ENCODE peak calls at places on chromosomes 12 and 14, in six cellular contexts. One of them, this sample, is unnamed.
A peak's percentile ranks its signal among the peaks of the same experiment; 100 is the strongest.

GRCh38 chr12:57631566-57632368 is 1.2 kb downstream of the B4GALNT1 start:
- DNase-seq in HCT116: no peak
- DNase-seq in K562: no peak
- DNase-seq in SK-N-SH: peak; percentile 77
- DNase-seq in GM12878: no peak
- DNase-seq in H1: peak; percentile 69
- DNase-seq in this sample: no peak

GRCh38 chr12:113310489-113310888 is 24.4 kb downstream of the SLC8B1 start:
- DNase-seq in HCT116: no peak
- DNase-seq in K562: no peak
- DNase-seq in SK-N-SH: no peak
- DNase-seq in GM12878: no peak
- DNase-seq in H1: no peak
- DNase-seq in this sample: peak; percentile 74

GRCh38 chr14:88270781-88271180 is 52.3 kb downstream of the KCNK10 start:
- DNase-seq in HCT116: no peak
- DNase-seq in K562: no peak
- DNase-seq in SK-N-SH: no peak
- DNase-seq in GM12878: no peak
- DNase-seq in H1: peak; percentile 71
- DNase-seq in this sample: no peak

GRCh38 chr12:48969160-48969771 is 2.3 kb downstream of the WNT10B start:
- DNase-seq in HCT116: no peak
- DNase-seq in K562: no peak
- DNase-seq in SK-N-SH: peak; percentile 35
- DNase-seq in GM12878: no peak
- DNase-seq in H1: peak; percentile 70
- DNase-seq in this sample: no peak

GRCh38 chr14:22106700-22107697 is 433.4 kb upstream of the OR4E1 start:
- DNase-seq in HCT116: no peak
- DNase-seq in K562: no peak
- DNase-seq in SK-N-SH: no peak
- DNase-seq in GM12878: no peak
- DNase-seq in H1: no peak
- DNase-seq in this sample: no peak

GRCh38 chr12:124044809-124045321 is 71.8 kb downstream of the ZNF664 start:
- DNase-seq in HCT116: no peak
- DNase-seq in K562: no peak
- DNase-seq in SK-N-SH: no peak
- DNase-seq in GM12878: no peak
- DNase-seq in H1: no peak
- DNase-seq in this sample: no peak

GRCh38 chr14:35050652-35051051 is 4.6 kb downstream of the FAM177A1 start:
- DNase-seq in HCT116: no peak
- DNase-seq in K562: peak; percentile 70
- DNase-seq in SK-N-SH: no peak
- DNase-seq in GM12878: no peak
- DNase-seq in H1: no peak
- DNase-seq in this sample: peak; percentile 57

GRCh38 chr12:70635713-70636112 is 1.5 kb downstream of the PTPRB start:
- DNase-seq in HCT116: no peak
- DNase-seq in K562: no peak
- DNase-seq in SK-N-SH: no peak
- DNase-seq in GM12878: no peak
- DNase-seq in H1: no peak
- DNase-seq in this sample: no peak

GRCh38 chr14:61537567-61538463 is 157.5 kb upstream of the HIF1A start:
- DNase-seq in HCT116: peak; percentile 95
- DNase-seq in K562: peak; percentile 27
- DNase-seq in SK-N-SH: no peak
- DNase-seq in GM12878: no peak
- DNase-seq in H1: no peak
- DNase-seq in this sample: peak; percentile 36

GRCh38 chr12:131815132-131815531 is 13.1 kb upstream of the MMP17 start:
- DNase-seq in HCT116: no peak
- DNase-seq in K562: no peak
- DNase-seq in SK-N-SH: no peak
- DNase-seq in GM12878: no peak
- DNase-seq in H1: no peak
- DNase-seq in this sample: no peak

GRCh38 chr12:7642876-7643309 is 22.8 kb downstream of the APOBEC1 start:
- DNase-seq in HCT116: peak; percentile 22
- DNase-seq in K562: no peak
- DNase-seq in SK-N-SH: no peak
- DNase-seq in GM12878: no peak
- DNase-seq in H1: peak; percentile 65
- DNase-seq in this sample: peak; percentile 30

GRCh38 chr12:108318472-108319275 is 20.4 kb downstream of the CMKLR1 start:
- DNase-seq in HCT116: no peak
- DNase-seq in K562: no peak
- DNase-seq in SK-N-SH: no peak
- DNase-seq in GM12878: no peak
- DNase-seq in H1: no peak
- DNase-seq in this sample: no peak

GRCh38 chr12:61870658-61871559 is 389.3 kb upstream of the USP15 start:
- DNase-seq in HCT116: no peak
- DNase-seq in K562: no peak
- DNase-seq in SK-N-SH: no peak
- DNase-seq in GM12878: no peak
- DNase-seq in H1: no peak
- DNase-seq in this sample: no peak

GRCh38 chr14:49970474-49971147 is 77.7 kb downstream of the ARF6 start:
- DNase-seq in HCT116: no peak
- DNase-seq in K562: peak; percentile 77
- DNase-seq in SK-N-SH: no peak
- DNase-seq in GM12878: no peak
- DNase-seq in H1: no peak
- DNase-seq in this sample: peak; percentile 60
- TF ChIP-seq JUND in HCT116: no peak
- TF ChIP-seq JUND in K562: peak; percentile 45
- TF ChIP-seq JUND in SK-N-SH: no peak
- TF ChIP-seq JUND in GM12878: no peak
- TF ChIP-seq JUND in H1: no peak
- TF ChIP-seq JUND in this sample: no peak

GRCh38 chr14:39430762-39431415 is 1.3 kb downstream of the FBXO33 start:
- DNase-seq in HCT116: no peak
- DNase-seq in K562: no peak
- DNase-seq in SK-N-SH: no peak
- DNase-seq in GM12878: no peak
- DNase-seq in H1: no peak
- DNase-seq in this sample: no peak
- TF ChIP-seq JUND in HCT116: no peak
- TF ChIP-seq JUND in K562: no peak
- TF ChIP-seq JUND in SK-N-SH: no peak
- TF ChIP-seq JUND in GM12878: no peak
- TF ChIP-seq JUND in H1: no peak
- TF ChIP-seq JUND in this sample: no peak

GRCh38 chr12:115763376-115763775 is 514.1 kb downstream of the MED13L start:
- DNase-seq in HCT116: no peak
- DNase-seq in K562: no peak
- DNase-seq in SK-N-SH: no peak
- DNase-seq in GM12878: no peak
- DNase-seq in H1: no peak
- DNase-seq in this sample: no peak
- TF ChIP-seq JUND in HCT116: no peak
- TF ChIP-seq JUND in K562: no peak
- TF ChIP-seq JUND in SK-N-SH: no peak
- TF ChIP-seq JUND in GM12878: no peak
- TF ChIP-seq JUND in H1: no peak
- TF ChIP-seq JUND in this sample: no peak

GRCh38 chr12:114933428-114934160 is 249.6 kb upstream of the TBX3 start:
- DNase-seq in HCT116: peak; percentile 73
- DNase-seq in K562: no peak
- DNase-seq in SK-N-SH: peak; percentile 6
- DNase-seq in GM12878: no peak
- DNase-seq in H1: no peak
- DNase-seq in this sample: no peak
- TF ChIP-seq JUND in HCT116: peak; percentile 97
- TF ChIP-seq JUND in K562: peak; percentile 32
- TF ChIP-seq JUND in SK-N-SH: peak; percentile 97
- TF ChIP-seq JUND in GM12878: no peak
- TF ChIP-seq JUND in H1: no peak
- TF ChIP-seq JUND in this sample: no peak

DNA sequence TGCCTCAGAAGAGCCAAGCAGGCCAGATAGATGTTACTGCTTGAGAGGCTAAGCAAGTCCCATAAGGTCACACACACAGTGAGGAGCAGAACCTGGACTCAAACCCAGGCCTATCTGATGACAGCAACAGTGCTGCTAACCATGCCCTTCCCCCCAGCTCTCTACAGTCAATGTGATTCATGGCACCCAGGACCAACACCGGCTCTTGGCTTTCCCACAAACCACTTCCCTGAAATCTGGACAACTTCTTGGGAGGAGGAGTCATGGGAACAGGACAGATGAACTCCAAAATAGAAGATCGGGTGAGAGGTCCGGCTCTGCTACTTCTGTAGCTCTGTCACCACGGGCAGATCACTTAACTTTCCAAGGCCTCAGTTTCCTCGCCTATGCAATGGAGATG is 716 bp upstream of the PTGDR start:
- DNase-seq in HCT116: no peak
- DNase-seq in K562: no peak
- DNase-seq in SK-N-SH: no peak
- DNase-seq in GM12878: no peak
- DNase-seq in H1: no peak
- DNase-seq in this sample: no peak
- TF ChIP-seq JUND in HCT116: no peak
- TF ChIP-seq JUND in K562: no peak
- TF ChIP-seq JUND in SK-N-SH: no peak
- TF ChIP-seq JUND in GM12878: no peak
- TF ChIP-seq JUND in H1: no peak
- TF ChIP-seq JUND in this sample: no peak

DNA sequence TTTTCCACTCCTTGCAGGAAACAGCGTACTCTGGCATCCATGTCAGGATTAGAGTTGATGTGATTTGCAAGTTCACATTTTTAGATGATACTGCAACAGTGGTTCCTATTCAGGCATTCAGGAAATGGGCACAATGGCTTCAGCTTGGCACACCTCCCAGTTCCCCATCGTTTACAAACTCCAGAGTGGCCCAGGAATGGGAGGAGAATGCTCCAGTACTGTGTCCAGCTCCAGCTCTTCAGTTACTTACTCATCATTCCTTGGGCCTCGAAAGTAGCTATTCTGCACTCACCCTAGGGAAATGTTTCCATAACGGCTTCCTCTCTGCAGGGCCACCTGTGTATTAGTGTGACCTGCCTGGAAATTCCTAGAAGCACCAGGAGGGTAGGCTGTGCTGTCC is 239.7 kb upstream of the RGS6 start:
- DNase-seq in HCT116: no peak
- DNase-seq in K562: no peak
- DNase-seq in SK-N-SH: no peak
- DNase-seq in GM12878: no peak
- DNase-seq in H1: no peak
- DNase-seq in this sample: peak; percentile 6
- TF ChIP-seq JUND in HCT116: no peak
- TF ChIP-seq JUND in K562: no peak
- TF ChIP-seq JUND in SK-N-SH: peak; percentile 13
- TF ChIP-seq JUND in GM12878: no peak
- TF ChIP-seq JUND in H1: no peak
- TF ChIP-seq JUND in this sample: no peak

GRCh38 chr12:91177380-91177779 is 5.2 kb downstream of the DCN start:
- DNase-seq in HCT116: no peak
- DNase-seq in K562: no peak
- DNase-seq in SK-N-SH: no peak
- DNase-seq in GM12878: no peak
- DNase-seq in H1: no peak
- DNase-seq in this sample: no peak

GRCh38 chr12:91180162-91180561 is 2.5 kb downstream of the DCN start:
- DNase-seq in HCT116: no peak
- DNase-seq in K562: no peak
- DNase-seq in SK-N-SH: no peak
- DNase-seq in GM12878: no peak
- DNase-seq in H1: no peak
- DNase-seq in this sample: no peak

GRCh38 chr12:91178139-91178561 is 4.5 kb downstream of the DCN start:
- DNase-seq in HCT116: no peak
- DNase-seq in K562: no peak
- DNase-seq in SK-N-SH: no peak
- DNase-seq in GM12878: no peak
- DNase-seq in H1: no peak
- DNase-seq in this sample: peak; percentile 62

GRCh38 chr12:91179315-91179714 is 3.3 kb downstream of the DCN start:
- DNase-seq in HCT116: no peak
- DNase-seq in K562: no peak
- DNase-seq in SK-N-SH: no peak
- DNase-seq in GM12878: no peak
- DNase-seq in H1: no peak
- DNase-seq in this sample: no peak

DNA sequence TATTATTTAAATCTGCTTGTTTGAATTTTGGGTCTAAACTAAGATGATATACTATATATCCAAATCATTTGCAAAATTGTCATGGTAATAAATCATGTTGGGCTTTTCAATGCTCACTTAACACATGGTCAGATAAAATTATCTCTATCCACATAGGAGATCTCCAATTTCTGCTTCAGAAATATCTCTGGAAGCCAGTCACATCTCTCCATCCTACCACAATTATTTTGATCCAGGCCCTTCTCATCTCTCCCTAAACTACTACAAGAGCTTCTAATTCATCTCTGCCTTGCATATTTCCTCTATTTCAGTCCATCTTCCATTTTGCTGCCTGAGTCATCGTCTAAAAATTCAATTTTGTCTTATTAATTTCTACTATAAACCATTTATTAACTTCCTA is 3.8 kb downstream of the DCN start:
- DNase-seq in HCT116: no peak
- DNase-seq in K562: no peak
- DNase-seq in SK-N-SH: no peak
- DNase-seq in GM12878: no peak
- DNase-seq in H1: no peak
- DNase-seq in this sample: no peak
- TF ChIP-seq JUND in HCT116: no peak
- TF ChIP-seq JUND in K562: no peak
- TF ChIP-seq JUND in SK-N-SH: no peak
- TF ChIP-seq JUND in GM12878: no peak
- TF ChIP-seq JUND in H1: no peak
- TF ChIP-seq JUND in this sample: no peak

GRCh38 chr14:103006991-103007520 is 50.3 kb downstream of the CDC42BPB start:
- DNase-seq in HCT116: no peak
- DNase-seq in K562: no peak
- DNase-seq in SK-N-SH: no peak
- DNase-seq in GM12878: no peak
- DNase-seq in H1: no peak
- DNase-seq in this sample: no peak

GRCh38 chr14:103007555-103007954 is 49.8 kb downstream of the CDC42BPB start:
- DNase-seq in HCT116: no peak
- DNase-seq in K562: no peak
- DNase-seq in SK-N-SH: no peak
- DNase-seq in GM12878: no peak
- DNase-seq in H1: no peak
- DNase-seq in this sample: no peak

GRCh38 chr14:103008126-103008525 is 49.2 kb downstream of the CDC42BPB start:
- DNase-seq in HCT116: no peak
- DNase-seq in K562: no peak
- DNase-seq in SK-N-SH: no peak
- DNase-seq in GM12878: no peak
- DNase-seq in H1: no peak
- DNase-seq in this sample: no peak

GRCh38 chr14:103006106-103006505 is 51.2 kb downstream of the CDC42BPB start:
- DNase-seq in HCT116: no peak
- DNase-seq in K562: no peak
- DNase-seq in SK-N-SH: no peak
- DNase-seq in GM12878: no peak
- DNase-seq in H1: no peak
- DNase-seq in this sample: no peak

GRCh38 chr14:103008768-103009342 is 48.5 kb downstream of the CDC42BPB start:
- DNase-seq in HCT116: no peak
- DNase-seq in K562: no peak
- DNase-seq in SK-N-SH: no peak
- DNase-seq in GM12878: no peak
- DNase-seq in H1: no peak
- DNase-seq in this sample: no peak
- TF ChIP-seq JUND in HCT116: no peak
- TF ChIP-seq JUND in K562: no peak
- TF ChIP-seq JUND in SK-N-SH: no peak
- TF ChIP-seq JUND in GM12878: no peak
- TF ChIP-seq JUND in H1: no peak
- TF ChIP-seq JUND in this sample: no peak

This sample was measured in T47D.